ENCODE peak calls at places on chromosomes 3 and 15, in five cellular contexts. I is IMR-90, K is mucosa of descending colon, J is upper lobe of right lung, U is heart left ventricle. W is an unnamed sample.
A peak's percentile ranks its signal among the peaks of the same experiment; 100 is the strongest.

GRCh38 chr3:99366663-99367429 is 271.5 kb upstream of the COL8A1 start:
- DNase-seq in I (no peak), K (no peak), J (no peak), U (no peak), W (no peak)

GRCh38 chr3:32340039-32340438 is 51.6 kb upstream of the CMTM7 start:
- DNase-seq in I (peak; percentile 35), K (no peak), J (no peak), U (no peak), W (no peak)

GRCh38 chr3:176514297-176514696 is 683.0 kb downstream of the TBL1XR1 start:
- DNase-seq in I (peak; percentile 42), K (no peak), J (no peak), U (no peak), W (no peak)

GRCh38 chr3:94525039-94525438 is 462.2 kb downstream of the NSUN3 start:
- DNase-seq in I (peak; percentile 13), K (no peak), J (no peak), U (peak; percentile 36), W (no peak)

GRCh38 chr3:42498791-42499477 is 3.5 kb upstream of the VIPR1 start:
- DNase-seq in I (no peak), K (no peak), J (peak; percentile 48), U (no peak), W (no peak)

GRCh38 chr3:49790626-49791411 is 4.5 kb upstream of the IP6K1 start:
- DNase-seq in I (no peak), K (no peak), J (no peak), U (no peak), W (no peak)

GRCh38 chr3:24830230-24831152 is 335.8 kb upstream of the THRB start:
- DNase-seq in I (no peak), K (no peak), J (peak; percentile 62), U (no peak), W (peak; percentile 47)

GRCh38 chr15:22806156-22806555 is 19.7 kb downstream of the NIPA1 start:
- DNase-seq in I (no peak), K (no peak), J (no peak), U (no peak), W (no peak)

GRCh38 chr3:178003756-178004155 is 532.5 kb upstream of the KCNMB2 start:
- DNase-seq in I (peak; percentile 49), K (no peak), J (no peak), U (no peak), W (no peak)

GRCh38 chr15:43776101-43776717 is 557 bp downstream of the ELL3 start:
- DNase-seq in I (no peak), K (peak; percentile 84), J (peak; percentile 74), U (peak; percentile 39), W (peak; percentile 52)

GRCh38 chr3:14565791-14566588 is 25.8 kb upstream of the GRIP2 start:
- DNase-seq in I (peak; percentile 26), K (no peak), J (no peak), U (no peak), W (no peak)

GRCh38 chr3:16618721-16619120 is 13.5 kb upstream of the DAZL start:
- DNase-seq in I (peak; percentile 16), K (no peak), J (no peak), U (no peak), W (no peak)

GRCh38 chr3:37183375-37183831 is 9.0 kb upstream of the LRRFIP2 start:
- DNase-seq in I (peak; percentile 96), K (no peak), J (no peak), U (no peak), W (no peak)

GRCh38 chr3:124395165-124395564 is 335.1 kb upstream of the UMPS start:
- DNase-seq in I (no peak), K (no peak), J (no peak), U (no peak), W (no peak)

GRCh38 chr3:142649996-142650693 is 54.0 kb downstream of the PLS1 start:
- DNase-seq in I (no peak), K (no peak), J (no peak), U (no peak), W (no peak)

GRCh38 chr3:95302044-95302443 is 1239.2 kb downstream of the NSUN3 start:
- DNase-seq in I (peak; percentile 62), K (no peak), J (no peak), U (no peak), W (no peak)

GRCh38 chr3:65831733-65832425 is 206.8 kb downstream of the MAGI1 start:
- DNase-seq in I (peak; percentile 40), K (no peak), J (no peak), U (no peak), W (no peak)

GRCh38 chr15:59384507-59384906 is 11.8 kb upstream of the MYO1E start:
- DNase-seq in I (no peak), K (no peak), J (no peak), U (no peak), W (no peak)

GRCh38 chr3:100893108-100893507 is 100.1 kb downstream of the ABI3BP start:
- DNase-seq in I (peak; percentile 6), K (no peak), J (no peak), U (peak; percentile 35), W (peak; percentile 51)

GRCh38 chr3:192422998-192423349 is 304.4 kb downstream of the FGF12 start:
- DNase-seq in I (no peak), K (no peak), J (no peak), U (no peak), W (no peak)

GRCh38 chr15:88604381-88604951 is 16.7 kb upstream of the AEN start:
- DNase-seq in I (no peak), K (no peak), J (no peak), U (no peak), W (no peak)

GRCh38 chr15:84981711-84982300 is at the start of gene PDE8A:
- DNase-seq in I (peak; percentile 31), K (peak; percentile 81), J (no peak), U (peak; percentile 70), W (peak; percentile 75)

GRCh38 chr3:60307800-60308199 is 943.5 kb downstream of the FHIT start:
- DNase-seq in I (no peak), K (no peak), J (no peak), U (no peak), W (no peak)

GRCh38 chr15:31235298-31236183 is 91.1 kb upstream of the KLF13 start:
- DNase-seq in I (no peak), K (no peak), J (no peak), U (peak; percentile 88), W (no peak)

GRCh38 chr3:170419301-170420087 is 826 bp downstream of the CLDN11 start:
- DNase-seq in I (peak; percentile 41), K (no peak), J (no peak), U (peak; percentile 34), W (no peak)

GRCh38 chr3:62653806-62654205 is 221.4 kb downstream of the CADPS start:
- DNase-seq in I (no peak), K (no peak), J (no peak), U (no peak), W (no peak)

GRCh38 chr3:53180305-53181023 is 19.5 kb downstream of the PRKCD start:
- DNase-seq in I (no peak), K (no peak), J (peak; percentile 73), U (no peak), W (peak; percentile 70)

GRCh38 chr15:91202510-91202909 is 102.5 kb downstream of the SV2B start:
- DNase-seq in I (no peak), K (no peak), J (no peak), U (no peak), W (no peak)

GRCh38 chr3:38473229-38473628 is 19.5 kb downstream of the ACVR2B start:
- DNase-seq in I (no peak), K (no peak), J (no peak), U (no peak), W (no peak)

GRCh38 chr15:25508369-25509002 is 69.7 kb upstream of the UBE3A start:
- DNase-seq in I (peak; percentile 64), K (no peak), J (no peak), U (no peak), W (no peak)

GRCh38 chr3:161640201-161640600 is 143.6 kb downstream of the OTOL1 start:
- DNase-seq in I (no peak), K (no peak), J (no peak), U (no peak), W (no peak)

GRCh38 chr3:18135083-18135814 is 289.9 kb downstream of the SATB1 start:
- DNase-seq in I (peak; percentile 20), K (no peak), J (no peak), U (no peak), W (no peak)

GRCh38 chr3:39727415-39727814 is 82.0 kb upstream of the MYRIP start:
- DNase-seq in I (no peak), K (no peak), J (no peak), U (no peak), W (no peak)

GRCh38 chr15:66745530-66746230 is 43.6 kb downstream of the SMAD6 start:
- DNase-seq in I (no peak), K (no peak), J (peak; percentile 55), U (no peak), W (no peak)
- H3K4me1 ChIP-seq in I (peaks cover 57% of the 10 kb centered on the region), K (peaks cover 4% of the 10 kb centered on the region), J (peaks cover 69% of the 10 kb centered on the region), U (peaks cover 95% of the 10 kb centered on the region), W (peaks cover 89% of the 10 kb centered on the region)

GRCh38 chr3:30656624-30657141 is 50.3 kb downstream of the TGFBR2 start:
- DNase-seq in I (no peak), K (no peak), J (no peak), U (no peak), W (no peak)
- H3K4me1 ChIP-seq in I (peaks cover 29% of the 10 kb centered on the region), K (peaks cover 11% of the 10 kb centered on the region), J (peaks cover 74% of the 10 kb centered on the region), U (peaks cover 90% of the 10 kb centered on the region), W (peaks cover 78% of the 10 kb centered on the region)

DNA sequence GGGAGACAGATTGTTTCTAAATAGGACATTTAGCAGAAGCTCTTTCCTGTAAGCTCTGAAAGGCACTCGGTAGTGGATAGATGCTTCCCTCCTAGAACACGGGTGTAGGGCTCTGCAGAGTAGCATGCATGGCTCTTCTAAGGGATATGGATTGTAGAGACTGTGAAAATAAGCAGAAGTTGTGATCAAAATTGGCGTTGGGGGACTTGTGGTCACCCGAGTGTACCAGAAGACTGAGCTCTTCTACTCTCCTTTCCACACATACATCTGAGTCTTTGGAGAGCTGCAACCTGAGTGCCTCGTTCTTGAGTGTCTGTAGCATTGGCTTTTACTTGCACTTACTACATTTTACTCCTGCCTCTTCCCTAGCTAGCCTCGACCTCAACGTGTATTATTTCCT is 197.7 kb downstream of the LPP start:
- DNase-seq in I (no peak), K (no peak), J (no peak), U (no peak), W (no peak)
- H3K4me1 ChIP-seq in I (peaks cover 11% of the 10 kb centered on the region), K (peaks cover 5% of the 10 kb centered on the region), J (peaks cover 18% of the 10 kb centered on the region), U (peaks cover 28% of the 10 kb centered on the region), W (peaks cover 17% of the 10 kb centered on the region)

GRCh38 chr3:128623762-128624176 is 26.8 kb downstream of the RPN1 start:
- DNase-seq in I (peak; percentile 85), K (no peak), J (no peak), U (no peak), W (peak; percentile 65)

GRCh38 chr3:128620268-128620691 is 30.3 kb downstream of the RPN1 start:
- DNase-seq in I (no peak), K (no peak), J (no peak), U (no peak), W (no peak)

GRCh38 chr3:128619146-128619890 is 31.3 kb downstream of the RPN1 start:
- DNase-seq in I (peak; percentile 96), K (no peak), J (no peak), U (no peak), W (no peak)

GRCh38 chr3:128621234-128621633 is 29.4 kb downstream of the RPN1 start:
- DNase-seq in I (no peak), K (no peak), J (peak; percentile 77), U (no peak), W (peak; percentile 63)

DNA sequence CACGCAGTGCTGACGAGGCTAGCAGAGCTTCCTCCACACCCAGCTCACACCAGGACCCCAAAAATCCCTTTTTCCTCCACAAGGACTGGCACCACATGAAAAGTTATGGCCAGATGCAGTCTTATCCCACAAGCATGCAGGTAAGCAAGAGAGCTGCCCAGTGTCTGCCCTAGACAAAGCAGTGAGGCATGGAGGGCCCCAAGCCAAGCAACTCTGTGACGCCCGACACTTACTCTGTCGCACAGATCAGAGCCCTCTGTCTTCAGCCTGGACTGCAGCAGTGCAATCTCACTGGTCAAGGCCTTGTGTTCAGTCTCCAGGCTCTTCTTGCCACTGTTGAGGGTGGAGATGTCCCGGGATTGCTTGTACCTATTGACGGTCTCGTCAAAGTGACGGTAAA is 28.7 kb downstream of the RPN1 start:
- DNase-seq in I (no peak), K (no peak), J (no peak), U (no peak), W (no peak)
- H3K4me1 ChIP-seq in I (peaks cover 14% of the 10 kb centered on the region), K (peaks cover 12% of the 10 kb centered on the region), J (peaks cover 38% of the 10 kb centered on the region), U (peaks cover 29% of the 10 kb centered on the region), W (peaks cover 47% of the 10 kb centered on the region)

W was measured in lower lobe of right lung.